ENCODE peak calls at places on chromosomes 3 and 15, in ten cellular contexts. K is cardiac fibroblast, Z is dorsolateral prefrontal cortex, F is heart left ventricle, J is Caco-2, S is ovary, P is right cardiac atrium, H is brain microvascular endothelial cell, T is thyroid gland, Y is BJ. L is an unnamed sample.

GRCh38 chr3:73045391-73045790 is 16.1 kb upstream of the EBLN2 start:
- DNase-seq in K (peak; percentile 65), Z (no peak), F (no peak), J (no peak), S (no peak), P (no peak), H (no peak), T (no peak), Y (no peak), L (no peak)

GRCh38 chr3:126850370-126851085 is 132.4 kb upstream of the PLXNA1 start:
- DNase-seq in K (no peak), Z (no peak), F (peak; percentile 58), J (peak; percentile 87), S (peak; percentile 51), P (peak; percentile 61), H (peak; percentile 57), T (peak; percentile 65), Y (peak; percentile 25), L (peak; percentile 54)

GRCh38 chr15:61115679-61116078 is 113.4 kb downstream of the RORA start:
- DNase-seq in K (peak; percentile 62), Z (no peak), F (no peak), J (no peak), S (no peak), P (no peak), H (peak; percentile 5), T (no peak), Y (no peak), L (no peak)

GRCh38 chr3:117097356-117097755 is 387.8 kb downstream of the TUSC7 start:
- DNase-seq in K (no peak), Z (no peak), F (no peak), J (no peak), S (no peak), P (no peak), H (no peak), T (no peak), Y (peak; percentile 19), L (no peak)

GRCh38 chr3:102092617-102093466 is 243.5 kb downstream of the NFKBIZ start:
- DNase-seq in K (peak; percentile 50), Z (no peak), F (no peak), J (no peak), S (no peak), P (no peak), H (peak; percentile 29), T (no peak), Y (no peak), L (peak; percentile 92)

GRCh38 chr3:13561376-13561775 is 12.5 kb downstream of the FBLN2 start:
- DNase-seq in K (no peak), Z (no peak), F (no peak), J (no peak), S (no peak), P (peak; percentile 18), H (no peak), T (no peak), Y (no peak), L (no peak)

GRCh38 chr15:26772588-26773484 is at the start of gene GABRB3:
- DNase-seq in K (peak; percentile 2), Z (peak; percentile 88), F (peak; percentile 58), J (no peak), S (peak; percentile 76), P (peak; percentile 90), H (no peak), T (peak; percentile 87), Y (no peak), L (no peak)

GRCh38 chr15:48021336-48022086 is 99.3 kb upstream of the SLC24A5 start:
- DNase-seq in K (no peak), Z (no peak), F (no peak), J (no peak), S (no peak), P (no peak), H (peak; percentile 17), T (no peak), Y (no peak), L (peak; percentile 50)

GRCh38 chr15:92074646-92075045 is 221.1 kb downstream of the SLCO3A1 start:
- DNase-seq in K (peak; percentile 68), Z (no peak), F (peak; percentile 68), J (no peak), S (no peak), P (peak; percentile 77), H (no peak), T (peak; percentile 92), Y (no peak), L (no peak)

GRCh38 chr15:39934415-39935044 is 615 bp downstream of the EIF2AK4 start:
- DNase-seq in K (peak; percentile 44), Z (no peak), F (no peak), J (no peak), S (no peak), P (no peak), H (no peak), T (no peak), Y (no peak), L (no peak)

GRCh38 chr3:59056706-59057105 is 6.9 kb upstream of the CFAP20DC start:
- DNase-seq in K (peak; percentile 60), Z (no peak), F (no peak), J (no peak), S (no peak), P (no peak), H (peak; percentile 59), T (no peak), Y (peak; percentile 34), L (no peak)

GRCh38 chr3:177932750-177933660 is 603.2 kb upstream of the KCNMB2 start:
- DNase-seq in K (peak; percentile 38), Z (no peak), F (no peak), J (no peak), S (no peak), P (no peak), H (peak; percentile 30), T (no peak), Y (no peak), L (no peak)

GRCh38 chr3:159609620-159610019 is 379.0 kb upstream of the IL12A start:
- DNase-seq in K (no peak), Z (no peak), F (no peak), J (no peak), S (no peak), P (no peak), H (peak; percentile 24), T (no peak), Y (no peak), L (no peak)

GRCh38 chr3:127287840-127288239 is at the start of gene PRR20G:
- DNase-seq in K (no peak), Z (no peak), F (no peak), J (no peak), S (no peak), P (peak; percentile 44), H (no peak), T (no peak), Y (no peak), L (no peak)

GRCh38 chr15:91864669-91865068 is 11.2 kb downstream of the SLCO3A1 start:
- DNase-seq in K (no peak), Z (no peak), F (peak; percentile 53), J (no peak), S (no peak), P (peak; percentile 74), H (no peak), T (peak; percentile 38), Y (no peak), L (no peak)

GRCh38 chr15:39624806-39625205 is 43.9 kb downstream of the THBS1 start:
- DNase-seq in K (peak; percentile 92), Z (no peak), F (peak; percentile 65), J (no peak), S (peak; percentile 55), P (peak; percentile 73), H (peak; percentile 89), T (peak; percentile 21), Y (peak; percentile 84), L (peak; percentile 50)

GRCh38 chr3:7744850-7745249 is 756.8 kb upstream of the LMCD1 start:
- DNase-seq in K (no peak), Z (no peak), F (no peak), J (no peak), S (no peak), P (no peak), H (no peak), T (no peak), Y (no peak), L (no peak)

GRCh38 chr15:63379492-63380150 is 2.0 kb downstream of the CA12 start:
- DNase-seq in K (no peak), Z (no peak), F (no peak), J (no peak), S (no peak), P (no peak), H (no peak), T (no peak), Y (no peak), L (no peak)
- H3K4me3 ChIP-seq in K (no peak overlapping the region), Z (no peak overlapping the region), F (no peak overlapping the region), J (no peak overlapping the region), S (no peak overlapping the region), P (no peak overlapping the region), H (no peak overlapping the region), T (no peak overlapping the region), Y (no peak overlapping the region), L (no peak overlapping the region)

GRCh38 chr15:50181206-50181982 is 602 bp upstream of the SLC27A2 start:
- DNase-seq in K (no peak), Z (peak; percentile 56), F (no peak), J (no peak), S (no peak), P (no peak), H (no peak), T (peak; percentile 53), Y (no peak), L (no peak)
- H3K4me3 ChIP-seq in K (no peak overlapping the region), Z (peak overlapping the region; percentile 60), F (peak overlapping the region; percentile 58), J (peak overlapping the region; percentile 83), S (no peak overlapping the region), P (peak overlapping the region; percentile 49), H (no peak overlapping the region), T (peak overlapping the region; percentile 68), Y (no peak overlapping the region), L (peak overlapping the region; percentile 51)

GRCh38 chr3:157110761-157111238 is 49.1 kb downstream of the CCNL1 start:
- DNase-seq in K (no peak), Z (no peak), F (peak; percentile 70), J (no peak), S (peak; percentile 59), P (peak; percentile 75), H (no peak), T (no peak), Y (no peak), L (no peak)

GRCh38 chr3:157109267-157110141 is 50.4 kb downstream of the CCNL1 start:
- DNase-seq in K (no peak), Z (no peak), F (peak; percentile 50), J (no peak), S (no peak), P (peak; percentile 81), H (no peak), T (no peak), Y (no peak), L (no peak)

GRCh38 chr3:157107037-157107436 is 52.9 kb downstream of the CCNL1 start:
- DNase-seq in K (no peak), Z (no peak), F (no peak), J (no peak), S (no peak), P (no peak), H (no peak), T (no peak), Y (no peak), L (no peak)

GRCh38 chr3:157104928-157105652 is 54.9 kb downstream of the CCNL1 start:
- DNase-seq in K (no peak), Z (no peak), F (no peak), J (no peak), S (no peak), P (no peak), H (no peak), T (no peak), Y (no peak), L (no peak)

GRCh38 chr3:157107644-157108133 is 52.3 kb downstream of the CCNL1 start:
- DNase-seq in K (no peak), Z (no peak), F (no peak), J (no peak), S (no peak), P (no peak), H (no peak), T (no peak), Y (no peak), L (no peak)
- H3K4me3 ChIP-seq in K (no peak overlapping the region), Z (no peak overlapping the region), F (no peak overlapping the region), J (no peak overlapping the region), S (no peak overlapping the region), P (no peak overlapping the region), H (no peak overlapping the region), T (no peak overlapping the region), Y (no peak overlapping the region), L (no peak overlapping the region)

GRCh38 chr3:150738688-150739087 is 24.3 kb downstream of the SIAH2 start:
- DNase-seq in K (peak; percentile 54), Z (no peak), F (no peak), J (no peak), S (no peak), P (no peak), H (peak; percentile 45), T (no peak), Y (no peak), L (no peak)
- H3K4me3 ChIP-seq in K (no peak overlapping the region), Z (no peak overlapping the region), F (no peak overlapping the region), J (no peak overlapping the region), S (no peak overlapping the region), P (no peak overlapping the region), H (no peak overlapping the region), T (no peak overlapping the region), Y (no peak overlapping the region), L (no peak overlapping the region)